ENCODE peak calls at places on chromosomes 1 and 21, in four cellular contexts. One of them, this sample, is unnamed.

GRCh38 chr1:205344010-205344808 is 12.5 kb downstream of the KLHDC8A start:
- DNase-seq in tibial artery: peak
- DNase-seq in K562: peak
- DNase-seq in neural crest cell: no peak
- DNase-seq in this sample: peak

GRCh38 chr1:213947200-213947775 is 40.5 kb upstream of the PROX1 start:
- DNase-seq in neural crest cell: no peak
- DNase-seq in K562: no peak
- DNase-seq in tibial artery: no peak
- DNase-seq in this sample: no peak

GRCh38 chr1:118739421-118739930 is 248.7 kb downstream of the TBX15 start:
- DNase-seq in neural crest cell: no peak
- DNase-seq in K562: no peak
- DNase-seq in tibial artery: no peak
- DNase-seq in this sample: no peak

GRCh38 chr1:186183219-186183618 is 191.8 kb downstream of the TPR start:
- DNase-seq in K562: no peak
- DNase-seq in neural crest cell: no peak
- DNase-seq in tibial artery: peak
- DNase-seq in this sample: no peak

GRCh38 chr1:9251501-9251900 is 16.9 kb downstream of the H6PD start:
- DNase-seq in K562: no peak
- DNase-seq in neural crest cell: no peak
- DNase-seq in tibial artery: no peak
- DNase-seq in this sample: no peak

GRCh38 chr1:51517361-51518032 is 1.6 kb downstream of the EPS15 start:
- DNase-seq in tibial artery: peak
- DNase-seq in neural crest cell: no peak
- DNase-seq in K562: no peak
- DNase-seq in this sample: no peak

GRCh38 chr1:157307491-157307890 is 169.3 kb upstream of the ETV3 start:
- DNase-seq in neural crest cell: no peak
- DNase-seq in K562: no peak
- DNase-seq in tibial artery: no peak
- DNase-seq in this sample: no peak

GRCh38 chr1:244265507-244265906 is 186.2 kb downstream of the ADSS2 start:
- DNase-seq in tibial artery: no peak
- DNase-seq in K562: no peak
- DNase-seq in neural crest cell: no peak
- DNase-seq in this sample: no peak

GRCh38 chr1:33292726-33293340 is 28.1 kb downstream of the A3GALT2 start:
- DNase-seq in K562: no peak
- DNase-seq in neural crest cell: no peak
- DNase-seq in tibial artery: no peak
- DNase-seq in this sample: no peak

GRCh38 chr1:201542166-201543045 is 3.5 kb downstream of the NAV1 start:
- DNase-seq in tibial artery: no peak
- DNase-seq in K562: no peak
- DNase-seq in neural crest cell: no peak
- DNase-seq in this sample: no peak

GRCh38 chr1:40049745-40050144 is 9.2 kb downstream of the CAP1 start:
- DNase-seq in neural crest cell: no peak
- DNase-seq in K562: no peak
- DNase-seq in tibial artery: no peak
- DNase-seq in this sample: no peak

GRCh38 chr1:241274693-241275092 is 82.3 kb downstream of the RGS7 start:
- DNase-seq in neural crest cell: no peak
- DNase-seq in tibial artery: no peak
- DNase-seq in K562: no peak
- DNase-seq in this sample: no peak

GRCh38 chr1:187413770-187414169 is 585.0 kb downstream of the PLA2G4A start:
- DNase-seq in tibial artery: no peak
- DNase-seq in K562: no peak
- DNase-seq in neural crest cell: no peak
- DNase-seq in this sample: no peak

GRCh38 chr1:151340870-151341754 is 5.9 kb downstream of the RFX5 start:
- DNase-seq in tibial artery: no peak
- DNase-seq in neural crest cell: peak
- DNase-seq in K562: peak
- DNase-seq in this sample: peak

GRCh38 chr1:107390076-107390420 is 249.2 kb downstream of the NTNG1 start:
- DNase-seq in neural crest cell: no peak
- DNase-seq in tibial artery: no peak
- DNase-seq in K562: no peak
- DNase-seq in this sample: no peak

GRCh38 chr1:114350731-114351445 is 160.1 kb downstream of the TRIM33 start:
- DNase-seq in K562: no peak
- DNase-seq in tibial artery: no peak
- DNase-seq in neural crest cell: no peak
- DNase-seq in this sample: no peak

GRCh38 chr1:8006037-8006963 is 19.8 kb downstream of the ERRFI1 start:
- DNase-seq in neural crest cell: no peak
- DNase-seq in K562: no peak
- DNase-seq in tibial artery: no peak
- DNase-seq in this sample: no peak

GRCh38 chr1:53982034-53982761 is 35.8 kb downstream of the LDLRAD1 start:
- DNase-seq in tibial artery: no peak
- DNase-seq in neural crest cell: peak
- DNase-seq in K562: no peak
- DNase-seq in this sample: no peak

GRCh38 chr1:45001011-45001481 is 10.1 kb downstream of the HECTD3 start:
- DNase-seq in neural crest cell: no peak
- DNase-seq in tibial artery: no peak
- DNase-seq in K562: no peak
- DNase-seq in this sample: no peak

GRCh38 chr1:81949421-81949820 is 148.7 kb downstream of the ADGRL2 start:
- DNase-seq in neural crest cell: no peak
- DNase-seq in K562: no peak
- DNase-seq in tibial artery: no peak
- DNase-seq in this sample: no peak

GRCh38 chr1:37265156-37265555 is 209.2 kb upstream of the ZC3H12A start:
- DNase-seq in tibial artery: no peak
- DNase-seq in neural crest cell: no peak
- DNase-seq in K562: no peak
- DNase-seq in this sample: no peak

GRCh38 chr1:167198518-167199133 is 22.1 kb upstream of the POU2F1 start:
- DNase-seq in K562: no peak
- DNase-seq in neural crest cell: peak
- DNase-seq in tibial artery: no peak
- DNase-seq in this sample: no peak

GRCh38 chr21:44905725-44906084 is 15.0 kb downstream of the ITGB2 start:
- DNase-seq in tibial artery: no peak
- DNase-seq in K562: no peak
- DNase-seq in neural crest cell: no peak
- DNase-seq in this sample: no peak

GRCh38 chr1:56315293-56315942 is 263.9 kb downstream of the PLPP3 start:
- DNase-seq in neural crest cell: no peak
- DNase-seq in tibial artery: no peak
- DNase-seq in K562: no peak
- DNase-seq in this sample: no peak

GRCh38 chr1:211738096-211738708 is 62.8 kb upstream of the NEK2 start:
- DNase-seq in K562: no peak
- DNase-seq in neural crest cell: no peak
- DNase-seq in tibial artery: no peak
- DNase-seq in this sample: no peak

GRCh38 chr1:15733726-15734226 is 2.3 kb upstream of the SLC25A34 start:
- DNase-seq in tibial artery: no peak
- DNase-seq in K562: no peak
- DNase-seq in neural crest cell: no peak
- DNase-seq in this sample: no peak

GRCh38 chr21:27171704-27172103 is 204.8 kb upstream of the ADAMTS5 start:
- DNase-seq in K562: no peak
- DNase-seq in tibial artery: no peak
- DNase-seq in neural crest cell: no peak
- DNase-seq in this sample: no peak

GRCh38 chr1:119449964-119450363 is 35.0 kb downstream of the HSD3B2 start:
- DNase-seq in tibial artery: no peak
- DNase-seq in neural crest cell: no peak
- DNase-seq in K562: peak
- DNase-seq in this sample: no peak

GRCh38 chr1:172054172-172054571 is 212.9 kb downstream of the DNM3 start:
- DNase-seq in tibial artery: no peak
- DNase-seq in K562: no peak
- DNase-seq in neural crest cell: no peak
- DNase-seq in this sample: no peak

GRCh38 chr1:92995420-92996130 is 34.3 kb upstream of the DIPK1A start:
- DNase-seq in K562: no peak
- DNase-seq in tibial artery: no peak
- DNase-seq in neural crest cell: no peak
- DNase-seq in this sample: no peak

GRCh38 chr1:108901106-108901505 is 24.3 kb downstream of the GPSM2 start:
- DNase-seq in neural crest cell: no peak
- DNase-seq in tibial artery: no peak
- DNase-seq in K562: no peak
- DNase-seq in this sample: no peak

GRCh38 chr1:87169250-87169910 is 159.3 kb upstream of the LMO4 start:
- DNase-seq in neural crest cell: peak
- DNase-seq in K562: no peak
- DNase-seq in tibial artery: no peak
- DNase-seq in this sample: no peak

GRCh38 chr1:111489604-111490003 is 13.8 kb downstream of the ADORA3 start:
- DNase-seq in K562: no peak
- DNase-seq in tibial artery: peak
- DNase-seq in neural crest cell: no peak
- DNase-seq in this sample: no peak

GRCh38 chr1:156138366-156138969 is 14.9 kb upstream of the SEMA4A start:
- DNase-seq in tibial artery: no peak
- DNase-seq in K562: no peak
- DNase-seq in neural crest cell: no peak
- DNase-seq in this sample: no peak

GRCh38 chr1:156144747-156145146 is 8.6 kb upstream of the SEMA4A start:
- DNase-seq in tibial artery: no peak
- DNase-seq in neural crest cell: no peak
- DNase-seq in K562: no peak
- DNase-seq in this sample: no peak

GRCh38 chr1:156143765-156144489 is 9.5 kb upstream of the SEMA4A start:
- DNase-seq in tibial artery: no peak
- DNase-seq in K562: no peak
- DNase-seq in neural crest cell: no peak
- DNase-seq in this sample: no peak

GRCh38 chr1:156136970-156137483 is 16.4 kb upstream of the SEMA4A start:
- DNase-seq in tibial artery: no peak
- DNase-seq in K562: no peak
- DNase-seq in neural crest cell: no peak
- DNase-seq in this sample: no peak

DNA sequence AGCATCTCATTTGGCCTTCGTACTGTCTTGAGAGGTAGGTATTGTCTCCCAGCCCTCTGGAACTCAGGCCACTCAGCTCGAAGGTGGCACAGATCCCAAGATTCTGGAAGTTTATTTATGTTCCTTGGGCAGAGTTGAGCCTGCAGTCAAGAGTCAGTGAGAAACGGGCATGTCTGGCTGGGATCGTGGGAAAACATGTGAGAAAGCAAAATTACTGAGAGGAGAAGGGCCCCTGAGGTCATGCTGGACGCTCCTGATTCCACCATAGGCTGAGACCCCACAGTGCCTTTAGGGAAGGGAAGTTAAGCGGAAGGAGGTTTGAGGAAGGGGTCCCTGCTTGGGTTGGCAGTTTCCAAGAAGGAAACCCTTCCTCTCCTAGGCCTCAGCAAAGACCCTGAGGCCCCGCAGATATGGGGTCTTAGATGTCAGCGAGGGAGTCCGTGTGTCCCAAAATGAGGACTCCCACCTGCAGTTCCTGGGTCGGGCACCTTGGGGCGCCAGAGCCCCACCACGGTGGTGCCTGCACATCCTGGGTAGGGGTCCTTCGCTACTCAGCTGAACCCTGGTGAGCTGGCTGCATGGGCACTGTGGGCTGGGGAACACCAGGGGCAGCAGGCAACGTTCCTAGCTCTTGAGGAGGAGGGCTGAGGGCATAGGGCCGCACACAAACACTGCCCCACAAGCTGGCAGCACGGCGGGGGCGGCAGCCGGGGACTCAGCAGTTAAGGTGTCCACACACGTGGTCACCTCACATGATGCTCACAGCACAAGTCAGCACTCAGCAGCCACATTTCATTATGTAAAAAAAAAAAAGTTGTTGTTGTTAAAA is 12.3 kb upstream of the SEMA4A start:
- DNase-seq in tibial artery: peak
- DNase-seq in K562: peak
- DNase-seq in neural crest cell: peak
- DNase-seq in this sample: peak
- TF ChIP-seq CTCF in tibial artery: peak
- TF ChIP-seq CTCF in K562: peak
- TF ChIP-seq CTCF in neural crest cell: peak
- TF ChIP-seq CTCF in this sample: peak

GRCh38 chr1:148318123-148318899 is 164.8 kb downstream of the PPIAL4G start:
- DNase-seq in tibial artery: no peak
- DNase-seq in neural crest cell: no peak
- DNase-seq in K562: no peak
- DNase-seq in this sample: no peak
- TF ChIP-seq CTCF in tibial artery: no peak
- TF ChIP-seq CTCF in neural crest cell: no peak
- TF ChIP-seq CTCF in K562: no peak
- TF ChIP-seq CTCF in this sample: no peak

GRCh38 chr1:43068911-43069310 is 103.2 kb downstream of the EBNA1BP2 start:
- DNase-seq in tibial artery: no peak
- DNase-seq in K562: no peak
- DNase-seq in neural crest cell: no peak
- DNase-seq in this sample: no peak
- TF ChIP-seq CTCF in tibial artery: no peak
- TF ChIP-seq CTCF in K562: no peak
- TF ChIP-seq CTCF in neural crest cell: no peak
- TF ChIP-seq CTCF in this sample: no peak

DNA sequence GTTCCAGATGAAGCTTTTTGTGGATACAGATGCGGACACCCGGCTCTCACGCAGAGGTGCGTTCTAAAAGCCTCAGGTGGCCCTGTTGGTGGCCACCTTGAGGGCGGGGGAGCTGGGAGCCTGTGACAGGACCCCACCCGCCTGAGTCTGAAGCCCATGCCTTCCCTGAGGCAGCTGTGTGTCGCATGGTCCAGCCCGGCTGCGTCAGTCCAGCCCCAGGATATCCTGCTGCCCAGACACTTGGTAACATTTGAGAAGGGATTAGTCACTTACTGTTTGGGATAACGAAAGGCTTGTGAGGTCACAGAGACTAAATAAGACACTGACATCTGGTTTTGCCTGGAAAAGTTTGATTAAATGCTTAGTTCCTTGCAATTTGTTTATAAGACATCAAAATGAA is 68.9 kb downstream of the UCK2 start:
- DNase-seq in tibial artery: peak
- DNase-seq in K562: no peak
- DNase-seq in neural crest cell: no peak
- DNase-seq in this sample: no peak
- TF ChIP-seq CTCF in tibial artery: no peak
- TF ChIP-seq CTCF in K562: no peak
- TF ChIP-seq CTCF in neural crest cell: no peak
- TF ChIP-seq CTCF in this sample: no peak

DNA sequence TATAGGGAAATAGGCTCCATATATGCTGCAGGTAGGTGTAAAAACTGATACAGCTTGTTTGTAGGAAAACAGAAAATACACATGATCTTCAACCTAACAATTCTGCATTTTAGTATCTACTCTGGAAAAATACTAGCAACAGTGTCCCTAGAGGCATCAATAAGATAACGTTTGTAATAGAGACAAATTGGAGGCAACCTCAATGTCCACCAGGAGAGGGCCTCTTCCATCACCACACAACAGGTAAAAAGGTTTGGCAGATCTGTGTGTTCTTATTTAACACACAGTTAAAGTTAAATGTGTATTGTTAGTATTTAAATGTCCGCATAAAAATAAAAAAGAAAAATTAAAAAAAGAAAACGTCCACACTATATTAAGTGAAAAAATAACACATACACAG is 5.4 kb downstream of the EIF2D start:
- DNase-seq in neural crest cell: no peak
- DNase-seq in tibial artery: no peak
- DNase-seq in K562: peak
- DNase-seq in this sample: no peak
- TF ChIP-seq CTCF in neural crest cell: peak
- TF ChIP-seq CTCF in tibial artery: no peak
- TF ChIP-seq CTCF in K562: peak
- TF ChIP-seq CTCF in this sample: peak

This sample was measured in progenitor cell of endocrine pancreas.